ENCODE peak calls at places on chromosomes 3 and 15, in seven cellular contexts. O is WTC11, Z is dorsolateral prefrontal cortex, E is mesothelial cell of epicardium, L is MM.1S, S is RWPE1, J is colonic mucosa. T is an unnamed sample.
A peak's percentile ranks its signal among the peaks of the same experiment; 100 is the strongest.

GRCh38 chr15:41969851-41970431 is 2.4 kb downstream of the EHD4 start:
- DNase-seq in S (no peak), E (no peak), L (no peak), J (no peak), O (no peak), Z (no peak), T (no peak)

GRCh38 chr3:13886593-13887129 is 6.8 kb upstream of the WNT7A start:
- DNase-seq in S (no peak), E (peak; percentile 24), Z (no peak), L (no peak), O (no peak), J (no peak), T (no peak)

GRCh38 chr3:16070707-16071106 is 103.8 kb upstream of the GALNT15 start:
- DNase-seq in J (no peak), E (no peak), S (no peak), Z (no peak), O (no peak), L (no peak), T (no peak)

GRCh38 chr3:159881828-159882309 is 106.8 kb upstream of the IL12A start:
- DNase-seq in L (no peak), O (peak; percentile 33), J (no peak), S (peak; percentile 91), E (no peak), Z (no peak), T (no peak)

GRCh38 chr15:61480863-61481262 is 251.8 kb upstream of the RORA start:
- DNase-seq in L (no peak), Z (no peak), J (no peak), O (no peak), S (no peak), E (no peak), T (no peak)

GRCh38 chr3:177468331-177468730 is 271.0 kb upstream of the TBL1XR1 start:
- DNase-seq in E (no peak), S (no peak), O (no peak), J (no peak), Z (no peak), L (no peak), T (no peak)

GRCh38 chr3:177607596-177607995 is 410.3 kb upstream of the TBL1XR1 start:
- DNase-seq in E (no peak), Z (no peak), J (no peak), L (no peak), O (no peak), S (no peak), T (no peak)

GRCh38 chr3:194276768-194277546 is 74.2 kb downstream of the CPN2 start:
- DNase-seq in J (peak; percentile 44), S (no peak), O (peak; percentile 12), E (no peak), L (no peak), Z (no peak), T (peak; percentile 35)

GRCh38 chr15:50377867-50378751 is 23.1 kb upstream of the GABPB1 start:
- DNase-seq in J (no peak), L (no peak), O (no peak), E (no peak), Z (no peak), S (no peak), T (no peak)

GRCh38 chr15:100733786-100734185 is 131.4 kb downstream of the ASB7 start:
- DNase-seq in O (no peak), S (no peak), E (no peak), J (no peak), Z (no peak), L (no peak), T (no peak)

GRCh38 chr3:125593991-125594574 is 1.2 kb downstream of the OSBPL11 start:
- DNase-seq in E (no peak), J (no peak), S (no peak), L (peak; percentile 38), Z (no peak), O (no peak), T (no peak)

GRCh38 chr15:83077487-83078230 is 10.6 kb upstream of the BTBD1 start:
- DNase-seq in Z (no peak), S (no peak), J (no peak), E (no peak), L (no peak), O (no peak), T (no peak)

GRCh38 chr15:51793521-51793920 is 35.9 kb upstream of the TMOD3 start:
- DNase-seq in E (no peak), S (no peak), O (no peak), Z (no peak), L (no peak), J (no peak), T (no peak)

GRCh38 chr15:78306176-78306774 is 6.9 kb upstream of the SKIC8 start:
- DNase-seq in L (no peak), E (no peak), S (no peak), J (no peak), O (no peak), Z (no peak), T (no peak)

GRCh38 chr15:92714071-92714456 is 58.5 kb upstream of the FAM174B start:
- DNase-seq in O (peak; percentile 40), S (peak; percentile 30), Z (no peak), J (no peak), L (no peak), E (no peak), T (peak; percentile 36)

GRCh38 chr3:181493423-181493822 is 218.3 kb upstream of the SOX2 start:
- DNase-seq in S (no peak), L (no peak), O (no peak), E (no peak), Z (no peak), J (no peak), T (no peak)

GRCh38 chr3:52041118-52041847 is 15.1 kb downstream of the DUSP7 start:
- DNase-seq in L (no peak), Z (peak; percentile 58), S (no peak), E (no peak), J (no peak), O (peak; percentile 41), T (peak; percentile 31)

GRCh38 chr15:31964586-31965307 is 65.6 kb upstream of the CHRNA7 start:
- DNase-seq in E (no peak), Z (no peak), S (no peak), O (no peak), J (no peak), L (no peak), T (no peak)

GRCh38 chr3:38726751-38727150 is 77.3 kb upstream of the SCN5A start:
- DNase-seq in E (no peak), O (no peak), Z (no peak), J (no peak), S (no peak), L (no peak), T (no peak)

GRCh38 chr15:41438206-41438605 is 21.3 kb downstream of the RTF1 start:
- DNase-seq in O (no peak), S (no peak), J (no peak), L (no peak), E (no peak), Z (no peak), T (no peak)

GRCh38 chr15:68427961-68428360 is 4.0 kb downstream of the ITGA11 start:
- DNase-seq in Z (no peak), J (no peak), O (no peak), E (no peak), S (no peak), L (no peak), T (no peak)

GRCh38 chr3:62335196-62335595 is 38.2 kb downstream of the FEZF2 start:
- DNase-seq in S (no peak), Z (no peak), L (no peak), J (no peak), O (no peak), E (no peak), T (no peak)

GRCh38 chr3:106628407-106628806 is 748.8 kb upstream of the CCDC54 start:
- DNase-seq in S (no peak), J (no peak), O (no peak), E (no peak), Z (no peak), L (no peak), T (no peak)

DNA sequence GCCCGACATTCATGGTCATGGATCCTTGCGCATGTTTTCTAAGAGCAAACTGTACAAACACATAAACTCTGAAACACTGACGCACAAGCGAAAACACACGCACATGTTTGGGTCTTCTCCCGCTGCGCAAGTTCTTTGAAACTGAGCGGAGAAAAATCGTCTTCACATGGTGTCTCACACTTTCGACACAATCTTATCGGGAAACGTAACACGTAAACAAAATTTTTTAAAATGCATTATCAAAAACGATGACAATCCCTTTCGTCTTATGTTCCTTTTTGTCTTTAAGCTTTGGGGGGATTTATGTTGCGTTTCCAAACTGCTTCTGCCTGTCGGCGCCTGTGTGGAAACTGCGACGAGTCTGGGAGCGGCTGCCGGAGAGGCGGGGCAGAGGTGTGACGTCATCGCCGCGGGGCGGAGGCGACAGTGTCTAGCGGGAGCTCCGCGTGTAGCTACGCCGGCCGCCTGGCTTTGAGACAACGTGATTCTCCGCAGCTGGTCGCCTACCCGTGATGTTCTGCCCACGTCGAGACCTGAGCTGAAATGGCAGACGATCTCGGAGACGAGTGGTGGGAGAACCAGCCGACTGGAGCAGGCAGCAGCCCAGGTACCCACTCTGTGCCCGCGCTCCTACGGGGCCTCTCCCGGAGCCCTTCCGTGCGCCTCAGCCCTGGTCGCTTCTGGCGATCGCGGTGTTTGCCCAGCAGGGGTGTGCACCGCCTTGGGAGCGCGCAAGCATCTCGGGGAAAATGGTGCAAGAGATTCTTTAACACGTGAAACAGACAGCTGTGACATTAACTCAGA is at the start of gene CMSS1:
- DNase-seq in Z (peak; percentile 92), O (peak; percentile 94), L (peak; percentile 92), E (peak; percentile 98), J (peak; percentile 95), S (peak; percentile 89), T (peak; percentile 99)
- TF ChIP-seq CTCF in Z (peak; percentile 37), O (no peak), L (peak; percentile 33), E (no peak), J (no peak), S (peak; percentile 29), T (no peak)

GRCh38 chr3:127679534-127680145 is 6.9 kb downstream of the ABTB1 start:
- DNase-seq in Z (peak; percentile 13), J (no peak), O (peak; percentile 69), E (peak; percentile 37), S (no peak), L (no peak), T (no peak)
- TF ChIP-seq CTCF in Z (no peak), J (no peak), O (peak; percentile 52), E (no peak), S (no peak), L (no peak), T (peak; percentile 9)

GRCh38 chr3:59326246-59327024 is 276.6 kb upstream of the CFAP20DC start:
- DNase-seq in Z (no peak), O (peak; percentile 51), S (no peak), L (no peak), J (no peak), E (no peak), T (no peak)
- TF ChIP-seq CTCF in Z (no peak), O (peak; percentile 64), S (no peak), L (peak; percentile 7), J (no peak), E (peak; percentile 51), T (peak; percentile 32)

DNA sequence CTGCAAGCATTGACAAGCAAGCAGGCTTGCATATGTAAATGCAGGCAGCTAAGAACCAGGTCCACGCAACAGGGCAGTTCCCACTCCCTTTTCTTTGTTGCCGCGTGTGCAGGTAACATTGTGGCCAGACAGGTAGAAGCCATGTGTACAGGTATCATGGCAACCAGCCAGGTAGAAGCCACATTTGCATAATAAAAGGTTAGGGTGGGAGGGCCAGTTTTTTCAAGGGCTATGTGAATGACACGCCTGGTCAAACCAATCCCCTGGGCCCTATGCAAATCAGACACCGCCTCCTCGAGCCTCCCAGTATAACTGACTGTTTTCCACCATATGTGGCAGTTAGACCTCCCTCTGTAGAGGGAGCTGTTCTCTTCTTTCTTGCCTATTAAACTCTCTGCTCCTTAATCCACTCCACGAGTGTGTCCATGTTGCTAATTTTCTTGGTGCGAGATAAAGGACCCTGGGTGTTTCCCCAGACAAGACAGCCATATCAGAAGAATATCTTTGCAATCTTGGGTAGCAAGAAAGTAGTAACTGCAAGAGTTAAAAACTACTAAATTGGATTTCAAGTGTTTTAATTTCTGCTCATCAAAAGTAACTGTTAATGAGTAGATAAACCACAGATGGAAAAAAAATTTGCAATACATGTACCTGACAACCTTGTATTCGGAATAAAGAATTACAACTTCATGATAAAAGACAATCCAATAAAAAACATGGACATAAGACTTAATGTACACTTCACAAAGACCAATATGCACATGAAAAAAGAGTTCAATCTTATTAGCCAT is 21.8 kb downstream of the PCOLCE2 start:
- DNase-seq in J (no peak), Z (no peak), E (no peak), S (no peak), O (peak; percentile 86), L (peak; percentile 43), T (no peak)
- TF ChIP-seq CTCF in J (no peak), Z (no peak), E (no peak), S (no peak), O (no peak), L (peak; percentile 6), T (no peak)